ENCODE peak calls at places on chromosomes 5 and 9, in ten cellular contexts. S, L, Z, W, F, Q, B, D, V and I are unnamed samples.

GRCh38 chr5:176490291-176490690 is 42.1 kb downstream of the FAF2 start:
- DNase-seq in Q (no peak), V (no peak), Z (no peak), D (no peak), S (no peak), W (no peak), F (no peak), L (no peak), B (no peak), I (no peak)

GRCh38 chr9:91841591-91841990 is 108.4 kb downstream of the ROR2 start:
- DNase-seq in V (no peak), D (no peak), Z (no peak), L (no peak), W (no peak), B (no peak), F (no peak), Q (no peak), S (no peak), I (no peak)

GRCh38 chr5:156402387-156402921 is 75.5 kb downstream of the SGCD start:
- DNase-seq in D (no peak), L (no peak), B (peak), Z (no peak), Q (no peak), F (no peak), S (no peak), W (no peak), V (peak), I (no peak)

GRCh38 chr5:4662845-4663244 is 477.3 kb upstream of the ADAMTS16 start:
- DNase-seq in V (no peak), B (no peak), W (no peak), Z (no peak), S (no peak), D (no peak), L (no peak), F (no peak), Q (no peak), I (no peak)

GRCh38 chr9:121322037-121322736 is 47.9 kb downstream of the STOM start:
- DNase-seq in Q (no peak), F (peak), S (no peak), W (no peak), D (peak), Z (peak), V (no peak), B (peak), L (no peak), I (no peak)

GRCh38 chr9:92406506-92406905 is 2.1 kb upstream of the OGN start:
- DNase-seq in F (peak), B (no peak), V (peak), Z (peak), D (peak), W (peak), S (no peak), L (peak), Q (no peak), I (no peak)

GRCh38 chr9:129145841-129146292 is 32.2 kb downstream of the IER5L start:
- DNase-seq in Z (peak), V (no peak), B (no peak), Q (peak), D (peak), W (no peak), S (no peak), F (peak), L (peak), I (peak)

GRCh38 chr5:135944967-135945560 is 9.7 kb downstream of the LECT2 start:
- DNase-seq in V (peak), F (peak), Z (peak), S (no peak), B (peak), D (peak), W (no peak), Q (no peak), L (no peak), I (peak)

GRCh38 chr9:107222020-107222522 is 61.0 kb upstream of the RAD23B start:
- DNase-seq in Z (peak), W (no peak), F (no peak), D (peak), S (no peak), Q (no peak), B (no peak), L (no peak), V (no peak), I (no peak)

GRCh38 chr5:38712416-38712815 is 133.4 kb upstream of the OSMR start:
- DNase-seq in Q (no peak), L (no peak), F (no peak), S (no peak), B (no peak), W (no peak), Z (no peak), D (no peak), V (no peak), I (no peak)

GRCh38 chr5:14451866-14452265 is 129.7 kb upstream of the OTULINL start:
- DNase-seq in V (no peak), B (no peak), S (no peak), Q (no peak), D (no peak), W (no peak), Z (no peak), F (no peak), L (no peak), I (no peak)

GRCh38 chr5:58318468-58318867 is 141.4 kb downstream of the PLK2 start:
- DNase-seq in F (peak), W (no peak), L (no peak), B (no peak), D (peak), V (no peak), S (no peak), Z (peak), Q (no peak), I (no peak)

GRCh38 chr9:135840539-135840938 is 66.8 kb downstream of the CAMSAP1 start:
- DNase-seq in S (no peak), W (no peak), V (no peak), B (no peak), F (no peak), D (no peak), Q (no peak), Z (no peak), L (no peak), I (no peak)

GRCh38 chr9:134208310-134208841 is 44.0 kb upstream of the RNU6ATAC start:
- DNase-seq in Q (peak), L (no peak), D (no peak), B (no peak), Z (peak), W (no peak), S (peak), F (no peak), V (no peak), I (no peak)

GRCh38 chr5:388266-389196 is 54.4 kb upstream of the EXOC3 start:
- DNase-seq in W (no peak), L (peak), V (peak), Z (no peak), Q (peak), D (no peak), S (peak), F (no peak), B (no peak), I (no peak)

GRCh38 chr9:101635473-101635872 is 40.7 kb upstream of the PPP3R2 start:
- DNase-seq in W (no peak), Z (no peak), F (no peak), L (no peak), S (no peak), B (no peak), D (no peak), V (no peak), Q (no peak), I (no peak)

GRCh38 chr9:130072515-130073235 is 19.0 kb downstream of the GPR107 start:
- DNase-seq in S (no peak), L (no peak), V (no peak), D (peak), W (no peak), B (no peak), F (peak), Z (no peak), Q (no peak), I (no peak)

GRCh38 chr5:30604648-30605262 is 588.7 kb upstream of the CDH6 start:
- DNase-seq in Q (no peak), V (no peak), L (no peak), B (no peak), F (no peak), Z (no peak), D (no peak), W (no peak), S (no peak), I (no peak)

GRCh38 chr5:1488882-1489680 is 34.7 kb downstream of the LPCAT1 start:
- DNase-seq in W (no peak), F (no peak), Z (peak), D (peak), V (peak), Q (no peak), S (no peak), L (no peak), B (no peak), I (no peak)

GRCh38 chr9:132800038-132800648 is 77.9 kb downstream of the AK8 start:
- DNase-seq in D (peak), B (no peak), Z (peak), F (peak), V (peak), Q (peak), W (peak), S (peak), L (no peak), I (no peak)

GRCh38 chr9:12424243-12424642 is 268.9 kb upstream of the TYRP1 start:
- DNase-seq in D (no peak), B (no peak), Q (no peak), F (peak), W (no peak), L (no peak), V (no peak), Z (peak), S (no peak), I (no peak)

DNA sequence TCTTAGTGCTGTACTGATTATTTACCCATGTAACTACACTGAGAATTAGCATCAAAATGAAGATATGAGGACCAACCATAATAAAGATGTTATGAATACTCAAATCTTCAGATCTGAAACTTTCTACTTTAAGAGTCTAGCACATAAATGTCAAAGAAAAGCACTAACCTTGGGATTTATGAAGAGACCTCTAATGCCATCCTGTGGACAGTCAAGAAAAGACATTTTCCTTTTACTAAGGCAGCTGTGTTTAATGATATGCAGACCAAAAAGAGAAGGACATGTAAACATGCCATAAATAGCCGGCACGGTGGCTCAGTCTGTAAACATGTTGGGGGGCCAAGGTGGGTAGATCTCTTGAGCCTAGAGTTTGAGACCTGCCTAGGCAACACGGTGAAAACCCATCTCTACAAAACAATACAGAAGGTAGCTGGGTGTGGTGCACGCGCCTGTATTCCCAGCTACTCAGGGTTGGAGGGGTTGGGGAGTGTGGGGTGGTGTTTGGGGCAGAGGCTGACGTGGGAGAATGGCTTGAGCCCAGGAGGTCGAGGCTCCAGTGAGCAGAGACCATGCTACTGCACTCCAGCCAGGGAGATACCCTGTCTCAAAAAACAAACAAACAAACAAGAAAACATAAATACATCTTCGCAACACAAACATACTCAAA is 266.9 kb upstream of the TYRP1 start:
- DNase-seq in F (peak), W (no peak), L (no peak), V (no peak), Z (peak), Q (peak), B (peak), S (no peak), D (no peak), I (no peak)
- TF ChIP-seq CTCF in F (peak), W (no peak), L (no peak), V (peak), Z (peak), Q (no peak), B (peak), S (no peak), D (no peak), I (peak)

GRCh38 chr5:9222054-9222738 is 323.7 kb downstream of the SEMA5A start:
- DNase-seq in W (no peak), F (no peak), S (no peak), Z (no peak), Q (no peak), V (no peak), L (no peak), D (no peak), B (no peak), I (no peak)
- H3K4me3 ChIP-seq in W (no peak), F (no peak), S (no peak), Z (no peak), Q (no peak), V (no peak), L (no peak), D (no peak), B (no peak), I (no peak)

GRCh38 chr9:131543141-131543540 is 2.2 kb upstream of the PRRT1B start:
- DNase-seq in F (no peak), Q (no peak), L (no peak), B (no peak), W (no peak), Z (no peak), V (no peak), S (no peak), D (no peak), I (no peak)
- TF ChIP-seq CTCF in F (no peak), Q (no peak), L (no peak), B (no peak), W (no peak), Z (no peak), V (no peak), S (no peak), D (no peak), I (no peak)

GRCh38 chr9:110214090-110214489 is 6.1 kb upstream of the C9orf152 start:
- DNase-seq in W (no peak), F (no peak), Z (no peak), Q (no peak), B (no peak), V (no peak), S (no peak), L (no peak), D (no peak), I (no peak)

GRCh38 chr9:110220809-110221208 is 12.8 kb upstream of the C9orf152 start:
- DNase-seq in S (no peak), Z (no peak), W (no peak), L (no peak), B (no peak), Q (no peak), F (no peak), V (no peak), D (no peak), I (no peak)

GRCh38 chr9:110214956-110215355 is 7.0 kb upstream of the C9orf152 start:
- DNase-seq in S (no peak), D (no peak), L (no peak), W (no peak), V (no peak), B (no peak), F (no peak), Z (no peak), Q (no peak), I (no peak)

GRCh38 chr9:110214553-110214952 is 6.6 kb upstream of the C9orf152 start:
- DNase-seq in V (peak), S (no peak), F (no peak), Q (no peak), D (no peak), Z (no peak), B (no peak), W (no peak), L (no peak), I (no peak)

GRCh38 chr9:110217656-110218099 is 9.7 kb upstream of the C9orf152 start:
- DNase-seq in Q (no peak), F (peak), L (no peak), B (no peak), D (peak), W (no peak), S (no peak), V (peak), Z (peak), I (peak)
- H3K4me3 ChIP-seq in Q (no peak), F (no peak), L (no peak), B (no peak), D (no peak), W (no peak), S (no peak), V (no peak), Z (no peak), I (no peak)

GRCh38 chr9:110426052-110426709 is 88.5 kb upstream of the TXNDC8 start:
- DNase-seq in F (peak), Z (peak), S (no peak), V (no peak), D (no peak), B (no peak), L (no peak), W (no peak), Q (no peak), I (peak)
- TF ChIP-seq CTCF in F (peak), Z (peak), S (peak), V (peak), D (peak), B (peak), L (no peak), W (no peak), Q (peak), I (peak)

DNA sequence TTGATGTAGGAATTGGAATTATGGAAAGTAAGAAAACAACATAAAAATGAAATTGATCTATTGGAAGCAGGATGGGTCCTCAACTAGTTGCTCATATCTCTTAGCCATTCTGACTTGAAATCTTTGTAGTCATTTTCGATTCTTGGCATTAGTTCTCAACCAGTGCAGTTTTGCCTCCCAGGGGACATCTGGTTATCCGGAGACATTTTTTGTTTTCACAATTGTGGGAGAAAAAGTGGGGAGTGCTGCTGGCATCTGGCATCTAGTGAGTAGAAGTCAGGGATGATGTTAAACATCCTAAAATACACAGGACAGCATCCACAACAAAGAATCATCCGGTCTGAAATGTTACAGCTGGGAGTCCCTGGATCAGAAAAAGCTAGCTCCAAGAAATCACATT is 74.8 kb downstream of the FBXL7 start:
- DNase-seq in B (no peak), W (no peak), S (no peak), F (no peak), D (no peak), Z (peak), V (no peak), Q (no peak), L (no peak), I (no peak)
- H3K4me3 ChIP-seq in B (no peak), W (no peak), S (no peak), F (no peak), D (no peak), Z (no peak), V (no peak), Q (no peak), L (peak), I (no peak)

GRCh38 chr5:84255318-84255717 is 129.4 kb downstream of the EDIL3 start:
- DNase-seq in Q (no peak), W (no peak), Z (peak), F (peak), S (no peak), V (peak), L (no peak), D (no peak), B (no peak), I (no peak)
- TF ChIP-seq CTCF in Q (no peak), W (no peak), Z (peak), F (no peak), S (peak), V (peak), L (no peak), D (peak), B (peak), I (peak)

GRCh38 chr9:35691325-35691631 is 1.6 kb upstream of the TPM2 start:
- DNase-seq in D (no peak), L (no peak), Q (no peak), Z (no peak), F (no peak), S (no peak), V (no peak), B (no peak), W (no peak), I (no peak)
- H3K4me3 ChIP-seq in D (peak), L (peak), Q (peak), Z (peak), F (peak), S (peak), V (no peak), B (peak), W (peak), I (peak)

GRCh38 chr5:43411489-43411888 is 702 bp downstream of the CCL28 start:
- DNase-seq in Z (no peak), V (no peak), B (no peak), Q (no peak), D (no peak), L (no peak), W (no peak), F (no peak), S (no peak), I (no peak)
- TF ChIP-seq CTCF in Z (no peak), V (no peak), B (no peak), Q (no peak), D (no peak), L (no peak), W (no peak), F (no peak), S (no peak), I (no peak)